ENCODE peak calls at places on chromosomes 13 and 19, in four cellular contexts. H is HepG2, U is GM12878, T is H1. O is an unnamed sample.
A peak's percentile ranks its signal among the peaks of the same experiment; 100 is the strongest.

GRCh38 chr13:87123987-87124784 is 547.0 kb upstream of the SLITRK5 start:
- DNase-seq in H (peak; percentile 10), U (no peak), T (no peak), O (peak; percentile 1)

GRCh38 chr19:47239610-47240296 is 8.8 kb upstream of the BBC3 start:
- DNase-seq in H (no peak), U (no peak), T (peak; percentile 90), O (no peak)

GRCh38 chr19:34145741-34146202 is 26.5 kb upstream of the LSM14A start:
- DNase-seq in H (peak; percentile 46), U (no peak), T (peak; percentile 53), O (peak; percentile 61)

GRCh38 chr19:15379996-15380647 is 535 bp upstream of the AKAP8 start:
- DNase-seq in H (peak; percentile 48), U (no peak), T (peak; percentile 89), O (peak; percentile 84)

GRCh38 chr19:372306-372890 is 27.8 kb upstream of the MIER2 start:
- DNase-seq in H (no peak), U (no peak), T (no peak), O (no peak)

GRCh38 chr19:49976496-49976895 is 15.5 kb upstream of the SIGLEC11 start:
- DNase-seq in H (no peak), U (no peak), T (no peak), O (no peak)

GRCh38 chr19:6528544-6529121 is 2.2 kb upstream of the TNFSF9 start:
- DNase-seq in H (peak; percentile 60), U (no peak), T (no peak), O (peak; percentile 74)

GRCh38 chr19:51271015-51271600 is 20.2 kb downstream of the SIGLECL1 start:
- DNase-seq in H (no peak), U (no peak), T (peak; percentile 47), O (peak; percentile 26)

GRCh38 chr13:80339841-80340642 is 884 bp downstream of the SPRY2 start:
- DNase-seq in H (peak; percentile 18), U (no peak), T (peak; percentile 61), O (peak; percentile 47)

GRCh38 chr13:60755380-60756163 is 358.6 kb downstream of the TDRD3 start:
- DNase-seq in H (no peak), U (no peak), T (no peak), O (no peak)

GRCh38 chr13:23433171-23434153 is at the start of gene SACS:
- DNase-seq in H (no peak), U (no peak), T (peak; percentile 83), O (no peak)
- TF ChIP-seq BRCA1 in H (no peak), U (no peak), T (no peak), O (no peak)

GRCh38 chr13:44989941-44990340 is 603 bp downstream of the GPALPP1 start:
- DNase-seq in H (no peak), U (no peak), T (no peak), O (no peak)

DNA sequence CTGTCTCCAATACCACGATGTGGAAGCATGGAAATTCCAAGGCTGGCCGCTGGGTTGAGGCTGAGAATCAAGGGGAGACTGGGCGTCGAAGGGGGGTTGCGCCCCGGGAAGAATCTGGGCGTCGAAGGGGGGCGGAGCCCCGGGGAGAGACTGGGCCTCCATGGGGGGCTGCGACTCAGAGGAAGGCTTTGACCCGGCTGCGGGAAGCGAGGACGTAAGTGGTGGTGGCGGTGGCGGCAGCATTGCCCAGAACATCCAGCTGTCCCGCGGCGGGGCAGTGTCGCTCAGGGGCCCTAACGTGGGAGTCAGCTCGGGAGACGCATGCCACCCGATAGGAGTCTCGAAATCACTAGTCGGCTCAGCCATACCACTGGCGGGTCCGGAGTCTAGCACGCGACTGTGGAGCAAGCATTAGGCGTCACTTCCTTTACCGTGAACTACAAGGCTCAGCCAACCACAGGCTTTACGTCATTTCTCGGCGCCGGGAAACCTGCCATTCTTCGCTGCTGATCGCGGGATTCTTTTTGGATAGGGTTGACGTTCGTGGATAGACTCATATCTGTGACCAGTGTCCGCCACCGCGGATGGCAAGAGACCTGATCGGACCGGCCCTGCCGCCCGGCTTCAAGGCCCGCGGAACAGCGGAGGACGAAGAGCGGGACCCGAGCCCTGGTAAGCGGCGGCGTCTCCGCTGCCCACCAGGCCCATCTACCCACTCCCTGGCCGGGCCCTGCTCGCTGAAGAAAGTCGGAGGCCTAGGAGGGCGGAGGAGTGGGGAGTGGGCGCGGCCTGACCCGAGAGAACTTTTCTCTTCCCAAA is at the start of the genes GPALPP1 and NUFIP1:
- DNase-seq in H (peak; percentile 93), U (peak; percentile 64), T (peak; percentile 95), O (peak; percentile 86)
- TF ChIP-seq CTCF in H (peak; percentile 12), U (no peak), T (no peak), O (no peak)

GRCh38 chr13:39132286-39132685 is 94.0 kb downstream of the NHLRC3 start:
- DNase-seq in H (no peak), U (no peak), T (no peak), O (no peak)
- TF ChIP-seq BRCA1 in H (no peak), U (no peak), T (no peak), O (no peak)

GRCh38 chr13:30307194-30307965 is at the start of gene KATNAL1:
- DNase-seq in H (peak; percentile 56), U (no peak), T (peak; percentile 83), O (peak; percentile 84)

GRCh38 chr13:30306762-30307193 is 573 bp downstream of the KATNAL1 start:
- DNase-seq in H (peak; percentile 87), U (peak; percentile 66), T (peak; percentile 95), O (peak; percentile 72)

GRCh38 chr13:30308548-30308947 is 1.2 kb upstream of the KATNAL1 start:
- DNase-seq in H (no peak), U (no peak), T (no peak), O (peak; percentile 67)

GRCh38 chr13:30305456-30305855 is 1.9 kb downstream of the KATNAL1 start:
- DNase-seq in H (no peak), U (no peak), T (no peak), O (no peak)

GRCh38 chr13:30307966-30308290 is 577 bp upstream of the KATNAL1 start:
- DNase-seq in H (no peak), U (no peak), T (no peak), O (no peak)
- TF ChIP-seq CTCF in H (no peak), U (no peak), T (no peak), O (no peak)

O was measured in K562.